ENCODE peak calls at places on chromosomes 11 and 22, in four cellular contexts. One of them, this sample, is unnamed.

GRCh38 chr22:31126128-31126868 is 3.5 kb downstream of the INPP5J start:
- DNase-seq in SJCRH30: no peak
- DNase-seq in nephron progenitor cell: no peak
- DNase-seq in HT1080: no peak
- DNase-seq in this sample: no peak

GRCh38 chr11:118251858-118252652 is at the start of gene MPZL3:
- DNase-seq in nephron progenitor cell: peak
- DNase-seq in SJCRH30: peak
- DNase-seq in HT1080: peak
- DNase-seq in this sample: peak

GRCh38 chr11:47724041-47724729 is 9.0 kb upstream of the AGBL2 start:
- DNase-seq in nephron progenitor cell: no peak
- DNase-seq in SJCRH30: no peak
- DNase-seq in HT1080: peak
- DNase-seq in this sample: no peak

GRCh38 chr11:111665779-111666178 is 63.5 kb downstream of the SIK2 start:
- DNase-seq in HT1080: no peak
- DNase-seq in SJCRH30: peak
- DNase-seq in nephron progenitor cell: peak
- DNase-seq in this sample: no peak

GRCh38 chr11:22702022-22702421 is 35.6 kb downstream of the GAS2 start:
- DNase-seq in nephron progenitor cell: no peak
- DNase-seq in SJCRH30: no peak
- DNase-seq in HT1080: no peak
- DNase-seq in this sample: no peak

GRCh38 chr11:2507212-2507901 is 62.5 kb downstream of the KCNQ1 start:
- DNase-seq in SJCRH30: no peak
- DNase-seq in nephron progenitor cell: no peak
- DNase-seq in HT1080: no peak
- DNase-seq in this sample: no peak

GRCh38 chr11:18056561-18057181 is 10.6 kb upstream of the TPH1 start:
- DNase-seq in SJCRH30: no peak
- DNase-seq in nephron progenitor cell: no peak
- DNase-seq in HT1080: no peak
- DNase-seq in this sample: peak

GRCh38 chr11:124069429-124070401 is 28.6 kb upstream of the OR10G7 start:
- DNase-seq in nephron progenitor cell: peak
- DNase-seq in HT1080: peak
- DNase-seq in SJCRH30: peak
- DNase-seq in this sample: peak

GRCh38 chr11:114307524-114308203 is 11.5 kb downstream of the NNMT start:
- DNase-seq in nephron progenitor cell: no peak
- DNase-seq in SJCRH30: no peak
- DNase-seq in HT1080: peak
- DNase-seq in this sample: no peak

GRCh38 chr11:65090628-65091027 is 5.4 kb upstream of the VPS51 start:
- DNase-seq in HT1080: no peak
- DNase-seq in SJCRH30: no peak
- DNase-seq in nephron progenitor cell: no peak
- DNase-seq in this sample: no peak

GRCh38 chr11:71080239-71081097 is 171.9 kb downstream of the SHANK2 start:
- DNase-seq in nephron progenitor cell: peak
- DNase-seq in HT1080: peak
- DNase-seq in SJCRH30: peak
- DNase-seq in this sample: peak

GRCh38 chr22:45844949-45845613 is 131.9 kb downstream of the WNT7B start:
- DNase-seq in nephron progenitor cell: no peak
- DNase-seq in HT1080: no peak
- DNase-seq in SJCRH30: no peak
- DNase-seq in this sample: no peak

GRCh38 chr11:16193897-16194381 is 162.4 kb downstream of the SOX6 start:
- DNase-seq in HT1080: peak
- DNase-seq in nephron progenitor cell: no peak
- DNase-seq in SJCRH30: peak
- DNase-seq in this sample: no peak

GRCh38 chr22:19886605-19887250 is 32.1 kb upstream of the GNB1L start:
- DNase-seq in SJCRH30: peak
- DNase-seq in nephron progenitor cell: no peak
- DNase-seq in HT1080: peak
- DNase-seq in this sample: no peak

GRCh38 chr11:57476223-57476882 is 16.0 kb downstream of the RTN4RL2 start:
- DNase-seq in HT1080: no peak
- DNase-seq in SJCRH30: no peak
- DNase-seq in nephron progenitor cell: peak
- DNase-seq in this sample: peak

GRCh38 chr11:131766637-131767036 is 396.2 kb downstream of the NTM start:
- DNase-seq in nephron progenitor cell: no peak
- DNase-seq in SJCRH30: no peak
- DNase-seq in HT1080: no peak
- DNase-seq in this sample: no peak

GRCh38 chr11:19966435-19966834 is 193.8 kb downstream of the DBX1 start:
- DNase-seq in nephron progenitor cell: no peak
- DNase-seq in SJCRH30: peak
- DNase-seq in HT1080: no peak
- DNase-seq in this sample: no peak

GRCh38 chr11:65574147-65574962 is 1.5 kb upstream of the EHBP1L1 start:
- DNase-seq in HT1080: peak
- DNase-seq in SJCRH30: peak
- DNase-seq in nephron progenitor cell: peak
- DNase-seq in this sample: peak

GRCh38 chr11:83557638-83558037 is 271.5 kb upstream of the CCDC90B start:
- DNase-seq in nephron progenitor cell: no peak
- DNase-seq in HT1080: no peak
- DNase-seq in SJCRH30: no peak
- DNase-seq in this sample: no peak

GRCh38 chr11:124758355-124759267 is 3.5 kb downstream of the ESAM start:
- DNase-seq in nephron progenitor cell: peak
- DNase-seq in HT1080: no peak
- DNase-seq in SJCRH30: no peak
- DNase-seq in this sample: peak

GRCh38 chr11:40434941-40435340 is 1024.5 kb downstream of the LRRC4C start:
- DNase-seq in nephron progenitor cell: no peak
- DNase-seq in HT1080: no peak
- DNase-seq in SJCRH30: no peak
- DNase-seq in this sample: no peak

GRCh38 chr11:66115638-66116410 is 45.8 kb downstream of the PACS1 start:
- DNase-seq in nephron progenitor cell: no peak
- DNase-seq in SJCRH30: peak
- DNase-seq in HT1080: no peak
- DNase-seq in this sample: no peak

GRCh38 chr11:2530131-2530854 is 85.5 kb downstream of the KCNQ1 start:
- DNase-seq in SJCRH30: no peak
- DNase-seq in HT1080: no peak
- DNase-seq in nephron progenitor cell: no peak
- DNase-seq in this sample: no peak

GRCh38 chr11:8066036-8066910 is 14.7 kb upstream of the TUB start:
- DNase-seq in nephron progenitor cell: no peak
- DNase-seq in HT1080: no peak
- DNase-seq in SJCRH30: no peak
- DNase-seq in this sample: no peak

GRCh38 chr22:42745118-42745517 is 24.4 kb upstream of the A4GALT start:
- DNase-seq in nephron progenitor cell: no peak
- DNase-seq in SJCRH30: no peak
- DNase-seq in HT1080: peak
- DNase-seq in this sample: no peak

GRCh38 chr22:36405221-36405631 is 17.5 kb upstream of the MYH9 start:
- DNase-seq in SJCRH30: no peak
- DNase-seq in nephron progenitor cell: no peak
- DNase-seq in HT1080: no peak
- DNase-seq in this sample: no peak

GRCh38 chr11:9758676-9759518 is 95.0 kb downstream of the SWAP70 start:
- DNase-seq in nephron progenitor cell: peak
- DNase-seq in SJCRH30: no peak
- DNase-seq in HT1080: peak
- DNase-seq in this sample: peak

GRCh38 chr11:73393479-73394415 is 17.5 kb downstream of the RELT start:
- DNase-seq in HT1080: peak
- DNase-seq in SJCRH30: peak
- DNase-seq in nephron progenitor cell: peak
- DNase-seq in this sample: peak

GRCh38 chr11:121416909-121417567 is 35.1 kb upstream of the SORL1 start:
- DNase-seq in HT1080: peak
- DNase-seq in SJCRH30: peak
- DNase-seq in nephron progenitor cell: no peak
- DNase-seq in this sample: no peak

GRCh38 chr11:77449060-77449521 is 24.8 kb downstream of the PAK1 start:
- DNase-seq in HT1080: no peak
- DNase-seq in SJCRH30: no peak
- DNase-seq in nephron progenitor cell: no peak
- DNase-seq in this sample: no peak

This sample was measured in NCI-H774.